ENCODE peak calls at places on chromosomes 5 and 9, in eight cellular contexts. T is HuH-7, P is EL, N is spleen, C is KBM-7, R is psoas muscle, W is substantia nigra, F is HFF-Myc. Z is an unnamed sample.

GRCh38 chr5:159552751-159553150 is 222.5 kb upstream of the IL12B start:
- DNase-seq in T (no peak), P (peak), N (no peak), C (no peak), R (no peak), W (no peak), F (no peak), Z (no peak)

GRCh38 chr9:125125523-125125922 is 17.8 kb downstream of the SCAI start:
- DNase-seq in T (no peak), P (no peak), N (no peak), C (no peak), R (no peak), W (no peak), F (no peak), Z (no peak)

GRCh38 chr5:19986036-19986619 is 1.9 kb downstream of the CDH18 start:
- DNase-seq in T (no peak), P (peak), N (no peak), C (no peak), R (no peak), W (no peak), F (no peak), Z (no peak)

GRCh38 chr9:112094948-112095779 is 79.9 kb downstream of the SUSD1 start:
- DNase-seq in T (no peak), P (no peak), N (no peak), C (no peak), R (no peak), W (no peak), F (no peak), Z (no peak)

GRCh38 chr9:111298831-111299603 is 31.0 kb downstream of the OR2K2 start:
- DNase-seq in T (peak), P (peak), N (no peak), C (peak), R (peak), W (no peak), F (peak), Z (peak)

GRCh38 chr9:12633016-12633765 is 60.0 kb upstream of the TYRP1 start:
- DNase-seq in T (no peak), P (no peak), N (no peak), C (no peak), R (no peak), W (no peak), F (no peak), Z (no peak)

GRCh38 chr5:169534311-169534880 is 49.2 kb upstream of the SPDL1 start:
- DNase-seq in T (no peak), P (no peak), N (no peak), C (no peak), R (no peak), W (no peak), F (no peak), Z (no peak)

GRCh38 chr9:21803674-21804048 is 1.2 kb downstream of the MTAP start:
- DNase-seq in T (no peak), P (no peak), N (no peak), C (no peak), R (no peak), W (no peak), F (no peak), Z (no peak)

GRCh38 chr9:37104183-37104889 is 16.0 kb upstream of the ZCCHC7 start:
- DNase-seq in T (no peak), P (peak), N (no peak), C (no peak), R (no peak), W (no peak), F (peak), Z (no peak)

GRCh38 chr5:139177809-139178581 is 20.2 kb downstream of the SIL1 start:
- DNase-seq in T (no peak), P (no peak), N (no peak), C (peak), R (peak), W (no peak), F (no peak), Z (no peak)

GRCh38 chr5:151471276-151471675 is 23.9 kb downstream of the SLC36A1 start:
- DNase-seq in T (no peak), P (no peak), N (no peak), C (no peak), R (no peak), W (no peak), F (no peak), Z (no peak)

GRCh38 chr5:161190778-161191177 is 338.8 kb upstream of the ATP10B start:
- DNase-seq in T (no peak), P (no peak), N (no peak), C (no peak), R (no peak), W (no peak), F (no peak), Z (no peak)

GRCh38 chr5:67673180-67673579 is 476.6 kb upstream of the CD180 start:
- DNase-seq in T (no peak), P (no peak), N (no peak), C (no peak), R (no peak), W (no peak), F (no peak), Z (no peak)